ENCODE peak calls at places on chromosomes 7 and 10, in four cellular contexts. One of them, this sample, is unnamed.
A peak's percentile ranks its signal among the peaks of the same experiment; 100 is the strongest.

GRCh38 chr10:93334901-93335312 is 147.2 kb downstream of the MYOF start:
- DNase-seq in CD8-positive, alpha-beta memory T cell: no peak
- DNase-seq in ovary: no peak
- DNase-seq in stimulated activated CD4-positive, alpha-beta T cell treated with anti-CD3 and anti-CD28 coated beads, Interleukin-15, amount 100 ng/mL, for 1 hour: no peak
- DNase-seq in this sample: no peak

GRCh38 chr10:22486431-22486830 is 141.1 kb downstream of the SPAG6 start:
- DNase-seq in CD8-positive, alpha-beta memory T cell: no peak
- DNase-seq in ovary: no peak
- DNase-seq in stimulated activated CD4-positive, alpha-beta T cell treated with anti-CD3 and anti-CD28 coated beads, Interleukin-15, amount 100 ng/mL, for 1 hour: no peak
- DNase-seq in this sample: no peak

GRCh38 chr10:122034149-122034756 is 45.3 kb downstream of the TACC2 start:
- DNase-seq in stimulated activated CD4-positive, alpha-beta T cell treated with anti-CD3 and anti-CD28 coated beads, Interleukin-15, amount 100 ng/mL, for 1 hour: no peak
- DNase-seq in CD8-positive, alpha-beta memory T cell: no peak
- DNase-seq in ovary: no peak
- DNase-seq in this sample: no peak

GRCh38 chr7:30864146-30864545 is 47.5 kb upstream of the AQP1 start:
- DNase-seq in ovary: no peak
- DNase-seq in stimulated activated CD4-positive, alpha-beta T cell treated with anti-CD3 and anti-CD28 coated beads, Interleukin-15, amount 100 ng/mL, for 1 hour: no peak
- DNase-seq in CD8-positive, alpha-beta memory T cell: no peak
- DNase-seq in this sample: no peak

GRCh38 chr10:93815304-93816091 is 57.8 kb downstream of the LGI1 start:
- DNase-seq in stimulated activated CD4-positive, alpha-beta T cell treated with anti-CD3 and anti-CD28 coated beads, Interleukin-15, amount 100 ng/mL, for 1 hour: no peak
- DNase-seq in CD8-positive, alpha-beta memory T cell: no peak
- DNase-seq in ovary: no peak
- DNase-seq in this sample: peak; percentile 33

GRCh38 chr10:110151871-110152270 is 55.5 kb upstream of the MXI1 start:
- DNase-seq in stimulated activated CD4-positive, alpha-beta T cell treated with anti-CD3 and anti-CD28 coated beads, Interleukin-15, amount 100 ng/mL, for 1 hour: no peak
- DNase-seq in ovary: no peak
- DNase-seq in CD8-positive, alpha-beta memory T cell: no peak
- DNase-seq in this sample: no peak

GRCh38 chr7:142385528-142386340 is 127.9 kb upstream of the PRSS58 start:
- DNase-seq in stimulated activated CD4-positive, alpha-beta T cell treated with anti-CD3 and anti-CD28 coated beads, Interleukin-15, amount 100 ng/mL, for 1 hour: no peak
- DNase-seq in CD8-positive, alpha-beta memory T cell: no peak
- DNase-seq in ovary: no peak
- DNase-seq in this sample: peak; percentile 63

GRCh38 chr7:7548407-7548806 is 12.7 kb upstream of the COL28A1 start:
- DNase-seq in CD8-positive, alpha-beta memory T cell: no peak
- DNase-seq in ovary: no peak
- DNase-seq in stimulated activated CD4-positive, alpha-beta T cell treated with anti-CD3 and anti-CD28 coated beads, Interleukin-15, amount 100 ng/mL, for 1 hour: no peak
- DNase-seq in this sample: no peak

GRCh38 chr7:41996381-41997035 is 240.5 kb downstream of the GLI3 start:
- DNase-seq in ovary: no peak
- DNase-seq in stimulated activated CD4-positive, alpha-beta T cell treated with anti-CD3 and anti-CD28 coated beads, Interleukin-15, amount 100 ng/mL, for 1 hour: no peak
- DNase-seq in CD8-positive, alpha-beta memory T cell: no peak
- DNase-seq in this sample: no peak

This sample was measured in NT2/D1.